ENCODE peak calls at places on chromosomes 3 and 15, in four cellular contexts. Q, W, M and D are unnamed samples.

GRCh38 chr15:89494941-89495637 is 1.3 kb downstream of the RHCG start:
- DNase-seq in M (peak), W (no peak), Q (no peak), D (no peak)

GRCh38 chr15:85892232-85892631 is 97.5 kb upstream of the KLHL25 start:
- DNase-seq in M (no peak), Q (no peak), W (no peak), D (no peak)

GRCh38 chr15:99682455-99682854 is 50.8 kb downstream of the LYSMD4 start:
- DNase-seq in Q (no peak), M (peak), W (peak), D (no peak)

GRCh38 chr3:175743733-175744400 is 884.7 kb downstream of the NAALADL2 start:
- DNase-seq in M (peak), W (no peak), Q (no peak), D (no peak)

GRCh38 chr3:194185225-194185624 is 49.3 kb downstream of the HES1 start:
- DNase-seq in Q (no peak), W (no peak), M (no peak), D (no peak)

GRCh38 chr3:163953526-163953925 is 1124.8 kb downstream of the SI start:
- DNase-seq in Q (no peak), W (no peak), M (no peak), D (no peak)

GRCh38 chr3:186520957-186521842 is 23.0 kb downstream of the CRYGS start:
- DNase-seq in W (no peak), Q (no peak), M (no peak), D (no peak)

GRCh38 chr3:196207833-196208607 is 3.2 kb downstream of the ZDHHC19 start:
- DNase-seq in W (no peak), M (peak), Q (no peak), D (no peak)

GRCh38 chr15:29400701-29401100 is 131.1 kb upstream of the NSMCE3 start:
- DNase-seq in M (no peak), W (no peak), Q (no peak), D (no peak)

GRCh38 chr15:50353251-50353998 is 1.6 kb downstream of the GABPB1 start:
- DNase-seq in M (peak), W (no peak), Q (no peak), D (no peak)